ENCODE peak calls at places on chromosomes 11 and 22, in seven cellular contexts. W is HCT116; E is tibial nerve; D is colonic mucosa; U is CD4-positive, CD25-positive, alpha-beta regulatory T cell; T is upper lobe of right lung; P is kidney. B is an unnamed sample.

GRCh38 chr22:41435560-41435959 is 11.0 kb downstream of the TOB2 start:
- DNase-seq in W (no peak), E (no peak), D (no peak), U (no peak), T (no peak), P (no peak), B (no peak)

GRCh38 chr11:96340555-96340885 is 2.5 kb downstream of the MAML2 start:
- DNase-seq in W (no peak), E (no peak), D (no peak), U (no peak), T (no peak), P (no peak), B (no peak)

GRCh38 chr11:47186937-47187681 is 875 bp upstream of the PACSIN3 start:
- DNase-seq in W (no peak), E (peak), D (peak), U (peak), T (peak), P (no peak), B (peak)

GRCh38 chr22:19761022-19761499 is 483 bp downstream of the TBX1 start:
- DNase-seq in W (no peak), E (no peak), D (no peak), U (no peak), T (no peak), P (no peak), B (no peak)

GRCh38 chr22:45262931-45263789 is 21.6 kb upstream of the UPK3A start:
- DNase-seq in W (no peak), E (no peak), D (no peak), U (no peak), T (no peak), P (peak), B (no peak)

GRCh38 chr11:106503901-106504300 is 426.4 kb downstream of the AASDHPPT start:
- DNase-seq in W (no peak), E (no peak), D (no peak), U (no peak), T (no peak), P (no peak), B (no peak)

GRCh38 chr11:112789481-112789880 is 171.7 kb upstream of the NCAM1 start:
- DNase-seq in W (no peak), E (no peak), D (no peak), U (no peak), T (no peak), P (no peak), B (no peak)

GRCh38 chr11:126636911-126637799 is 281.7 kb downstream of the ST3GAL4 start:
- DNase-seq in W (no peak), E (no peak), D (no peak), U (no peak), T (no peak), P (no peak), B (no peak)

GRCh38 chr11:23973244-23973643 is 523.6 kb upstream of the LUZP2 start:
- DNase-seq in W (no peak), E (no peak), D (no peak), U (no peak), T (no peak), P (no peak), B (no peak)

GRCh38 chr11:118052581-118053206 is 24.2 kb upstream of the TMPRSS4 start:
- DNase-seq in W (no peak), E (no peak), D (no peak), U (no peak), T (peak), P (no peak), B (peak)

GRCh38 chr11:75078233-75078632 is 18.4 kb downstream of the OR2AT4 start:
- DNase-seq in W (peak), E (no peak), D (no peak), U (no peak), T (no peak), P (no peak), B (no peak)

GRCh38 chr11:95750101-95750500 is 39.5 kb downstream of the FAM76B start:
- DNase-seq in W (no peak), E (no peak), D (no peak), U (no peak), T (no peak), P (no peak), B (no peak)

GRCh38 chr11:111325259-111325658 is 26.9 kb downstream of the POU2AF3 start:
- DNase-seq in W (no peak), E (no peak), D (no peak), U (no peak), T (no peak), P (no peak), B (no peak)

GRCh38 chr11:2250485-2250884 is 19.9 kb downstream of the ASCL2 start:
- DNase-seq in W (no peak), E (no peak), D (peak), U (no peak), T (no peak), P (no peak), B (no peak)
- H3K4me3 ChIP-seq in W (no peak), E (no peak), D (no peak), U (no peak), T (no peak), P (no peak), B (no peak)

DNA sequence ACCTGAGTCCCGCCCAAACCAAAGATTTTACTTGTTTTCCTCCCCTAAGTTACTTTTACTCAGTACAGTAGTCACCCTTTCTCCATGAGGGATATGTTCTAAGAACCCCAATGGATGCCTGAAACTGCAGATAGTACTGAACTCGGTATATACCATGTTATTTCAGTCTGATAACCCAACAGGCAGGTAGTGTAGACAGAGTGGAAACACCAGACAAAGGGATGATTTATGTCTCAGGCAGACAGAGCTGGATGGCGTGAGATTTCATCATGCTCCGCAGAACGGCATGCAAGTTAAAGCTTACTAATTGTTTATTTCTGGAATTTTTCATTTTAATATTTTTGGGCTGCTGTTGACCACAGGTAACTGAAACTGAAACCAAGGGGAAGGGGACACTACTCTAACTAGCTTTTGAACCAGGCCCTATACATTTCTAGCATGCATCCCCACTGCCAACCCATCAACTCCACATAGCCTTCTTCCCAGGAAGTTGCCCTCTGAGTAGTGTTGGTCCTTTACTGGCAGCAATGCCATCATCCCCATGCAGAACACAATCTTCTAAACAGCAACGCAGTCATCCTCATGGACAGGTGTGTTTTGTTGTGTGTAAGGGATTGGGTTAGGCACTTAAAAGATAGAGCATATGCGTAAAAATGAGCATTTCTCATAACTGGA is 27.7 kb downstream of the CSRP3 start:
- DNase-seq in W (no peak), E (no peak), D (no peak), U (no peak), T (no peak), P (no peak), B (no peak)
- H3K27ac ChIP-seq in W (no peak), E (no peak), D (no peak), U (no peak), T (no peak), P (no peak), B (no peak)

GRCh38 chr11:61743486-61744095 is 8.8 kb upstream of the MYRF start:
- DNase-seq in W (no peak), E (no peak), D (no peak), U (no peak), T (no peak), P (peak), B (no peak)

GRCh38 chr11:61744609-61745156 is 7.8 kb upstream of the MYRF start:
- DNase-seq in W (no peak), E (no peak), D (no peak), U (no peak), T (no peak), P (peak), B (no peak)

GRCh38 chr11:61739966-61740365 is 12.5 kb upstream of the MYRF start:
- DNase-seq in W (no peak), E (no peak), D (no peak), U (no peak), T (no peak), P (no peak), B (no peak)

GRCh38 chr11:61744181-61744580 is 8.3 kb upstream of the MYRF start:
- DNase-seq in W (no peak), E (no peak), D (no peak), U (no peak), T (no peak), P (peak), B (no peak)

GRCh38 chr11:61742391-61742790 is 10.0 kb upstream of the MYRF start:
- DNase-seq in W (no peak), E (no peak), D (peak), U (no peak), T (peak), P (peak), B (no peak)
- H3K4me3 ChIP-seq in W (no peak), E (no peak), D (no peak), U (no peak), T (no peak), P (no peak), B (no peak)

GRCh38 chr11:69156673-69157155 is 979 bp downstream of the SMIM38 start:
- DNase-seq in W (no peak), E (no peak), D (no peak), U (no peak), T (peak), P (no peak), B (no peak)
- H3K27ac ChIP-seq in W (no peak), E (peak), D (no peak), U (no peak), T (no peak), P (no peak), B (peak)

B was measured in stomach.